ENCODE peak calls at places on chromosome 15, in four cellular contexts. H is stimulated activated CD8-positive, alpha-beta memory T cell treated with anti-CD3 and anti-CD28 coated beads, Interleukin-2, amount 100 ng/mL, for 48 hours; F is GM20000; M is NCI-H1092 treated with DMSO at 0.1 percent for 48 hours. W is an unnamed sample.

GRCh38 chr15:42133892-42134502 is 22.4 kb downstream of the PLA2G4F start:
- DNase-seq in F (peak; percentile 61), M (peak; percentile 29), H (peak; percentile 60), W (peak; percentile 48)

GRCh38 chr15:90851114-90851513 is 17.3 kb upstream of the FURIN start:
- DNase-seq in H (no peak), F (no peak), M (no peak), W (peak; percentile 63)

GRCh38 chr15:26087881-26088280 is 224.8 kb upstream of the ATP10A start:
- DNase-seq in H (no peak), M (no peak), F (no peak), W (no peak)

GRCh38 chr15:44812029-44812517 is 75.7 kb downstream of the TRIM69 start:
- DNase-seq in M (peak; percentile 95), F (no peak), H (no peak), W (peak; percentile 53)

GRCh38 chr15:31558840-31559239 is 232.2 kb downstream of the KLF13 start:
- DNase-seq in H (no peak), F (no peak), M (no peak), W (no peak)

GRCh38 chr15:65334586-65335231 is 30.2 kb downstream of the RNU5B-1 start:
- DNase-seq in H (no peak), M (peak; percentile 8), F (no peak), W (no peak)

GRCh38 chr15:95266481-95267061 is 1035.2 kb downstream of the MCTP2 start:
- DNase-seq in M (no peak), F (no peak), H (no peak), W (no peak)

GRCh38 chr15:101056366-101057334 is 137.5 kb downstream of the LRRK1 start:
- DNase-seq in F (no peak), M (no peak), H (no peak), W (no peak)

GRCh38 chr15:90871716-90872480 is 3.5 kb downstream of the FURIN start:
- DNase-seq in H (no peak), F (peak; percentile 63), M (no peak), W (peak; percentile 25)

GRCh38 chr15:78629031-78629715 is 8.4 kb upstream of the CHRNA3 start:
- DNase-seq in F (no peak), M (no peak), H (no peak), W (no peak)

GRCh38 chr15:57747206-57747605 is 40.7 kb downstream of the POLR2M start:
- DNase-seq in M (peak; percentile 2), F (no peak), H (no peak), W (no peak)

GRCh38 chr15:99143655-99144610 is 39.1 kb downstream of the SYNM start:
- DNase-seq in H (no peak), F (no peak), M (no peak), W (no peak)

GRCh38 chr15:72222433-72222832 is 8.6 kb downstream of the PKM start:
- DNase-seq in M (no peak), F (no peak), H (no peak), W (no peak)

GRCh38 chr15:77821188-77821958 is 188.7 kb upstream of the LINGO1 start:
- DNase-seq in F (peak; percentile 77), H (peak; percentile 25), M (peak; percentile 67), W (peak; percentile 57)

GRCh38 chr15:48897144-48897814 is 19.3 kb downstream of the EID1 start:
- DNase-seq in F (no peak), M (no peak), H (no peak), W (no peak)

GRCh38 chr15:88932271-88932874 is 19.2 kb upstream of the MFGE8 start:
- DNase-seq in H (no peak), M (no peak), F (no peak), W (no peak)

GRCh38 chr15:42215854-42216829 is 8.0 kb upstream of the VPS39 start:
- DNase-seq in F (no peak), H (no peak), M (no peak), W (no peak)

GRCh38 chr15:63277893-63278505 is 594 bp downstream of the APH1B start:
- DNase-seq in H (no peak), M (no peak), F (no peak), W (no peak)

GRCh38 chr15:68220489-68220888 is 9.0 kb downstream of the CLN6 start:
- DNase-seq in H (no peak), M (no peak), F (no peak), W (no peak)

GRCh38 chr15:56244237-56244810 is 645 bp upstream of the RFX7 start:
- DNase-seq in F (peak; percentile 68), H (peak; percentile 13), M (peak; percentile 65), W (no peak)

GRCh38 chr15:100735654-100736053 is 133.3 kb downstream of the ASB7 start:
- DNase-seq in M (no peak), F (no peak), H (no peak), W (no peak)

GRCh38 chr15:92228830-92229229 is 164.9 kb upstream of the ST8SIA2 start:
- DNase-seq in M (no peak), F (no peak), H (no peak), W (no peak)

GRCh38 chr15:69760890-69761568 is 308.4 kb downstream of the RPLP1 start:
- DNase-seq in M (no peak), H (peak; percentile 60), F (peak; percentile 59), W (peak; percentile 92)

GRCh38 chr15:82959423-82959822 is 6.9 kb upstream of the HOMER2 start:
- DNase-seq in M (no peak), H (no peak), F (no peak), W (no peak)

GRCh38 chr15:36756707-36757106 is 177.3 kb downstream of the CDIN1 start:
- DNase-seq in M (no peak), F (no peak), H (no peak), W (no peak)

GRCh38 chr15:70827721-70828120 is 26.2 kb downstream of the LARP6 start:
- DNase-seq in M (no peak), F (no peak), H (no peak), W (no peak)

GRCh38 chr15:81282911-81283310 is 41.0 kb downstream of the STARD5 start:
- DNase-seq in H (no peak), M (no peak), F (no peak), W (no peak)

GRCh38 chr15:90665288-90666134 is 51.6 kb upstream of the BLM start:
- DNase-seq in M (no peak), F (peak; percentile 81), H (peak; percentile 46), W (no peak)

GRCh38 chr15:66129561-66129960 is 124.0 kb downstream of the MEGF11 start:
- DNase-seq in F (no peak), M (no peak), H (no peak), W (no peak)

GRCh38 chr15:20295238-20295811 is 246.3 kb downstream of the GOLGA6L6 start:
- DNase-seq in F (no peak), M (no peak), H (no peak), W (no peak)

W was measured in MM.1S.